ENCODE peak calls at places on chromosome 20, in four cellular contexts. Z is H9, I is mesendoderm, E is H1. Y is an unnamed sample.

GRCh38 chr20:39661833-39662232 is 699.7 kb downstream of the DHX35 start:
- DNase-seq in E (no peak), Z (no peak), I (no peak), Y (no peak)

GRCh38 chr20:33685328-33686007 is 717 bp downstream of the E2F1 start:
- DNase-seq in I (peak), Z (peak), E (no peak), Y (no peak)

GRCh38 chr20:3808141-3808479 is 12.0 kb downstream of the CDC25B start:
- DNase-seq in E (no peak), I (no peak), Z (no peak), Y (peak)

GRCh38 chr20:33337119-33337518 is 54.1 kb downstream of the BPIFB1 start:
- DNase-seq in Z (no peak), I (no peak), E (no peak), Y (no peak)

GRCh38 chr20:48006036-48006833 is 221.0 kb upstream of the SULF2 start:
- DNase-seq in Z (no peak), E (no peak), I (no peak), Y (no peak)

GRCh38 chr20:9594284-9594875 is 80.0 kb downstream of the LAMP5 start:
- DNase-seq in E (no peak), I (peak), Z (no peak), Y (no peak)

GRCh38 chr20:6974819-6975218 is 207.3 kb downstream of the BMP2 start:
- DNase-seq in Z (no peak), I (no peak), E (no peak), Y (no peak)

GRCh38 chr20:23909390-23909789 is 29.8 kb upstream of the CST5 start:
- DNase-seq in Z (no peak), E (no peak), I (no peak), Y (no peak)

GRCh38 chr20:14829897-14830296 is 492.5 kb upstream of the FLRT3 start:
- DNase-seq in Z (no peak), I (no peak), E (no peak), Y (no peak)

GRCh38 chr20:44678247-44678646 is 26.7 kb upstream of the ADA start:
- DNase-seq in Z (no peak), I (no peak), E (no peak), Y (no peak)

GRCh38 chr20:38216201-38216600 is 44.3 kb downstream of the KIAA1755 start:
- DNase-seq in I (no peak), Z (no peak), E (no peak), Y (no peak)

GRCh38 chr20:14470977-14471642 is 133.7 kb upstream of the FLRT3 start:
- DNase-seq in I (no peak), Z (peak), E (no peak), Y (no peak)

GRCh38 chr20:63176448-63177133 is 39.3 kb downstream of the YTHDF1 start:
- DNase-seq in I (peak), E (no peak), Z (peak), Y (no peak)

GRCh38 chr20:15396900-15397299 is 1059.5 kb upstream of the FLRT3 start:
- DNase-seq in Z (no peak), E (no peak), I (peak), Y (no peak)

GRCh38 chr20:34711813-34712430 is 7.8 kb downstream of the TP53INP2 start:
- DNase-seq in E (no peak), I (no peak), Z (no peak), Y (no peak)

GRCh38 chr20:57663241-57663640 is 43.0 kb upstream of the ZBP1 start:
- DNase-seq in I (no peak), Z (no peak), E (no peak), Y (no peak)

GRCh38 chr20:23451956-23452487 is 654 bp downstream of the CST11 start:
- DNase-seq in Z (no peak), E (no peak), I (no peak), Y (no peak)

GRCh38 chr20:23705895-23706294 is 17.1 kb upstream of the CST4 start:
- DNase-seq in I (no peak), E (no peak), Z (no peak), Y (no peak)

GRCh38 chr20:11311659-11312058 is 606.0 kb upstream of the BTBD3 start:
- DNase-seq in Z (no peak), I (no peak), E (no peak), Y (no peak)

GRCh38 chr20:35040090-35040489 is 52.5 kb downstream of the TRPC4AP start:
- DNase-seq in E (no peak), I (no peak), Z (no peak), Y (no peak)

GRCh38 chr20:8557711-8558110 is 425.6 kb downstream of the PLCB1 start:
- DNase-seq in Z (no peak), I (no peak), E (no peak), Y (peak)

GRCh38 chr20:3045042-3045815 is 623 bp upstream of the MRPS26 start:
- DNase-seq in E (no peak), I (no peak), Z (peak), Y (peak)

GRCh38 chr20:57210911-57211280 is 55.5 kb downstream of the BMP7 start:
- DNase-seq in I (no peak), Z (no peak), E (no peak), Y (no peak)

GRCh38 chr20:9617062-9617461 is 102.7 kb downstream of the LAMP5 start:
- DNase-seq in I (peak), Z (peak), E (no peak), Y (peak)

GRCh38 chr20:49384437-49385434 is 97.7 kb downstream of the KCNB1 start:
- DNase-seq in I (peak), Z (peak), E (peak), Y (peak)

GRCh38 chr20:2236266-2236665 is 59.5 kb upstream of the TGM3 start:
- DNase-seq in Z (no peak), I (no peak), E (no peak), Y (peak)

GRCh38 chr20:35224536-35224935 is 2.0 kb upstream of the MMP24 start:
- DNase-seq in I (no peak), E (no peak), Z (no peak), Y (no peak)

GRCh38 chr20:23125625-23126191 is 39.6 kb upstream of the CD93 start:
- DNase-seq in I (no peak), E (no peak), Z (no peak), Y (peak)

GRCh38 chr20:23103284-23104018 is 17.3 kb upstream of the CD93 start:
- DNase-seq in Z (no peak), I (no peak), E (no peak), Y (no peak)

GRCh38 chr20:33477386-33478234 is 12.3 kb upstream of the CBFA2T2 start:
- DNase-seq in E (no peak), Z (peak), I (peak), Y (no peak)

GRCh38 chr20:46701556-46701955 is 7.9 kb upstream of the SLC2A10 start:
- DNase-seq in E (no peak), Z (no peak), I (no peak), Y (no peak)

GRCh38 chr20:46701986-46702385 is 7.5 kb upstream of the SLC2A10 start:
- DNase-seq in Z (no peak), E (no peak), I (no peak), Y (no peak)

GRCh38 chr20:46702447-46703203 is 6.8 kb upstream of the SLC2A10 start:
- DNase-seq in I (no peak), Z (no peak), E (no peak), Y (no peak)

GRCh38 chr20:46704714-46705377 is 4.6 kb upstream of the SLC2A10 start:
- DNase-seq in I (peak), E (no peak), Z (no peak), Y (no peak)

GRCh38 chr20:46703435-46703834 is 6.0 kb upstream of the SLC2A10 start:
- DNase-seq in I (no peak), Z (no peak), E (no peak), Y (no peak)
- H4K5ac ChIP-seq in I (no peak), Z (no peak), E (no peak), Y (no peak)

DNA sequence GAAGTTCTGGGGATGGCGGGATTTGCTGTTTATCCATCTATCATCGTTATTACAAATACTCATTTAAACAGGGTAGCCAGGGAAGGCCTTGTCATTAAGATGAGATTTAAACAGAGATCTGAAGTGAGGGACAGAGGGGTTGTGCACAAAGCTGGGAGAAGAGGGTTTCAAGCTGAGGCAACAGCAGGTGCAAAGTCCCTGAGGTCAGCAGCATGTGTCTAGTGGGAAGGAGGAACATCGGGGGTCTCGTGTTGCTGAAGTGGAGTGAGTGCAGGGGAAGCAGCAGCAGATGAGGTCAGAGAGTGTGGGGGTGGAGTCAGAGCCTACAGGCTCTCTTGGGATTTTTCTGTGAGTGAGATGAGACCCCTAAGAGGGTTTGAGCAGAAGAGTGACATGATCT is 52.0 kb downstream of the CDH22 start:
- DNase-seq in I (no peak), Z (no peak), E (no peak), Y (no peak)
- H4K5ac ChIP-seq in I (no peak), Z (no peak), E (no peak), Y (no peak)

GRCh38 chr20:25032478-25033183 is 25.3 kb downstream of the ACSS1 start:
- DNase-seq in E (no peak), I (peak), Z (peak), Y (no peak)

GRCh38 chr20:25032065-25032477 is 25.9 kb downstream of the ACSS1 start:
- DNase-seq in E (no peak), I (no peak), Z (no peak), Y (no peak)

GRCh38 chr20:25033250-25033940 is 24.5 kb downstream of the ACSS1 start:
- DNase-seq in E (no peak), I (no peak), Z (no peak), Y (no peak)

GRCh38 chr20:25035924-25036323 is 22.0 kb downstream of the ACSS1 start:
- DNase-seq in Z (no peak), E (no peak), I (no peak), Y (no peak)

DNA sequence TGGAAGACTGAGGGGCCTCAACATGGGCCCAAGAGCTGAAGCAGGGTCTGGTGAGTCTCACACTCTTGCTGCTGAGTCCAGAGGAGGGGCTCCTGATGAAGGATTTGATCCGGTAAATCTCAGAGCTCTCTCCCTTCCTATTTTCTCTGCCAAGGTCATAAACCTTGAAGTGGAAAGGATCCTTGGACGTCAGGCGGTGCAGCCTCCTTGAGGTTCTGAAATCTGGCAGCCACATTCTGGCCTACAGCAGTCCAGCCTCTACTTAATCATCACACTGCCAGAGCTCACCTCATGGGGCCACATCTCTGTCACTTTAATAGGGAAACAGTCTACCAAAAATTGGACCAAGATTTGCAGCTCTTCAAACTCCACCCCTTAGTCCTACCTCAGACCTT is 24.0 kb downstream of the ACSS1 start:
- DNase-seq in I (no peak), E (no peak), Z (no peak), Y (no peak)
- H4K5ac ChIP-seq in I (no peak), E (no peak), Z (no peak), Y (no peak)

DNA sequence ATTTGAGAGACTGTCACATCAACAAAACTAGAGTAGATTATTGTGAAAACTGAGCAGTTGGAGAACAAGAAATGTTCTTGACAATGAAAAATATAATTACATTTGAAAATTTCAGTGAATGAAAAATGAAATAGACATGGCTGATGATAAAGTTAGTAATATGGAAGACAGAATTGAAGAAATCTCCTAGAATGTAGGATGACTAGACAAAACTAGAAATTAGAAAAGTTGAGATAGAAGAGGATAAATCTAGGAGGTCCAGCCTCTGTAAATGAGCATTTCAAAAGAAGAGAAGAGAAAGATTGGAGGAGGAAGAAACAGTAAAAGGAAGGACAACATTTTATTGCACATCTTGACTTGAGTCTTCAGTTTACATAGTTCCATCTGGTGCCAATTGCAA is 178.7 kb downstream of the NFATC2 start:
- DNase-seq in I (no peak), Z (no peak), E (no peak), Y (no peak)
- H4K5ac ChIP-seq in I (no peak), Z (no peak), E (no peak), Y (no peak)

GRCh38 chr20:61433816-61434215 is 181.8 kb downstream of the CDH4 start:
- DNase-seq in E (no peak), Z (no peak), I (no peak), Y (no peak)
- H4K5ac ChIP-seq in E (no peak), Z (no peak), I (no peak), Y (no peak)

GRCh38 chr20:16689906-16690305 is 39.9 kb upstream of the SNRPB2 start:
- DNase-seq in Z (no peak), I (no peak), E (no peak), Y (no peak)

GRCh38 chr20:16695633-16696032 is 34.2 kb upstream of the SNRPB2 start:
- DNase-seq in Z (no peak), E (no peak), I (no peak), Y (no peak)

GRCh38 chr20:16692442-16692841 is 37.4 kb upstream of the SNRPB2 start:
- DNase-seq in I (no peak), E (no peak), Z (no peak), Y (no peak)

GRCh38 chr20:16694176-16694575 is 35.6 kb upstream of the SNRPB2 start:
- DNase-seq in E (no peak), Z (no peak), I (no peak), Y (no peak)

GRCh38 chr20:16691381-16691780 is 38.4 kb upstream of the SNRPB2 start:
- DNase-seq in E (no peak), I (no peak), Z (no peak), Y (no peak)
- H4K5ac ChIP-seq in E (no peak), I (no peak), Z (no peak), Y (no peak)

DNA sequence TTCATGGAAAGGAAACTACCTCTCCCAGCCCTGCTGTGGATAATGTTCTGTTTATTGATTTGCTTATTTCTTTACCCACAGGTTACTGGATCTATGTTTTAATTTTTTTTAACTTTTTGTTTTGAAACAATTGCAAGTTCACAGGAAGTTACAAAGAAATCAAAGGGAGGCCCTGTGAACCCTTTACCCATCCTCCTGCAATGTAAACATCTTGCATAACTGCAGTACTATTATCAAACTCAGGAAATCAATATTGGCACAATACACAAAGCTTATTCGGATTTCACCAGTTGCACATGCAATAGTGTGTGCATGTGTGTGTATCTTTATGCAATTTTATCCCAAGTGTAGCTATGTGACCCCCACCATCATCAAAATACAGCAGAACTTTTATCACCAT is 398.0 kb downstream of the BTBD3 start:
- DNase-seq in E (no peak), I (no peak), Z (no peak), Y (no peak)
- H4K5ac ChIP-seq in E (no peak), I (no peak), Z (no peak), Y (no peak)

DNA sequence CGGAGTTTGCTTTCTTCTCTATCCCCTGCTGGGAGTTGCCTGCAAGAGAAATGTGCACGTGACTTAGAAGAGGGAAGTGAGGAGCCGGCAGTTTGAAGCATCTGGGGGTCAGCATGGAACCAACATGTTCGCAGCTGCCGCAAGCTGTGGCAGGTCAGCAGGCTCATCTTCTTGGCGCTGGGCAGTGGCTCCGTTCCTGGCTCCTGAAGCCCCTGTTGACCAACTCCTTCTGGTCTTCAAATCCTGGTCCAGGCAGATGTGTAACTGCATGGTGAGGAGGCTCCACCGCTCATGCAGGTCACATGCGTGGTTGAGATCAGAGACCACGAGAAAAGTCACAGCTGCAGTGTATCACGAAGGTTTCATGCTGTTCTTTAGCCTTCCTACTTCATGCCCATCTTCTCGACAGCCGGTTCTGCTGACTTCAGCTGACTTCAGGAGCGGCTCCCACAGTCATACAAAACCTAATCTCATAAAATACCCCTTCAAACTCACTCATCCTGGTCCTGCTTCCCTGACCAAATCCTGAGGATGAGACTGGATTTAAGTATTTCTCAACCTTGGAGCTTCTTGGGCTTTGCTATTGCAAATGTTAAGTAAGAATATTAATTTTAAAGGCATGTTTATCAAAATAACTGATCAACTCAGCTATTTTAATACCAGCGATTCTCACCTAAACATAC is 44.9 kb upstream of the BCAS1 start:
- DNase-seq in I (no peak), Z (no peak), E (no peak), Y (peak)
- H4K5ac ChIP-seq in I (no peak), Z (no peak), E (no peak), Y (peak)

GRCh38 chr20:46401478-46401860 is 4.9 kb downstream of the ELMO2 start:
- DNase-seq in Z (no peak), I (no peak), E (no peak), Y (no peak)
- H4K5ac ChIP-seq in Z (no peak), I (no peak), E (no peak), Y (peak)

GRCh38 chr20:21372016-21372415 is 25.3 kb downstream of the NKX2-4 start:
- DNase-seq in Z (no peak), I (no peak), E (no peak), Y (no peak)
- H4K5ac ChIP-seq in Z (no peak), I (no peak), E (no peak), Y (no peak)